ENCODE peak calls at places on chromosomes 13 and 19, in six cellular contexts. One of them, this sample, is unnamed.

GRCh38 chr19:678791-679388 is 2.7 kb downstream of the FSTL3 start:
- DNase-seq in H1: no peak
- DNase-seq in IMR-90: no peak
- DNase-seq in neuronal stem cell: no peak
- DNase-seq in mesenchymal stem cell: peak; percentile 12
- DNase-seq in trophoblast cell: no peak
- DNase-seq in this sample: no peak

GRCh38 chr13:107209811-107210210 is 641.9 kb upstream of the ARGLU1 start:
- DNase-seq in H1: no peak
- DNase-seq in IMR-90: peak; percentile 80
- DNase-seq in neuronal stem cell: no peak
- DNase-seq in mesenchymal stem cell: peak; percentile 67
- DNase-seq in trophoblast cell: no peak
- DNase-seq in this sample: no peak

GRCh38 chr19:46825731-46826055 is 25.0 kb downstream of the AP2S1 start:
- DNase-seq in H1: no peak
- DNase-seq in IMR-90: no peak
- DNase-seq in neuronal stem cell: no peak
- DNase-seq in mesenchymal stem cell: no peak
- DNase-seq in trophoblast cell: peak; percentile 68
- DNase-seq in this sample: no peak

GRCh38 chr13:111337206-111337605 is 16.8 kb downstream of the TEX29 start:
- DNase-seq in H1: no peak
- DNase-seq in IMR-90: peak; percentile 96
- DNase-seq in neuronal stem cell: no peak
- DNase-seq in mesenchymal stem cell: peak; percentile 74
- DNase-seq in trophoblast cell: peak; percentile 41
- DNase-seq in this sample: peak; percentile 5

GRCh38 chr19:31312004-31312403 is 37.2 kb downstream of the TSHZ3 start:
- DNase-seq in H1: no peak
- DNase-seq in IMR-90: peak; percentile 87
- DNase-seq in neuronal stem cell: no peak
- DNase-seq in mesenchymal stem cell: peak; percentile 92
- DNase-seq in trophoblast cell: no peak
- DNase-seq in this sample: no peak

GRCh38 chr19:58380037-58380735 is 644 bp downstream of the ZNF837 start:
- DNase-seq in H1: no peak
- DNase-seq in IMR-90: no peak
- DNase-seq in neuronal stem cell: no peak
- DNase-seq in mesenchymal stem cell: no peak
- DNase-seq in trophoblast cell: no peak
- DNase-seq in this sample: no peak

GRCh38 chr19:5470264-5470671 is 15.1 kb downstream of the ZNRF4 start:
- DNase-seq in H1: no peak
- DNase-seq in IMR-90: no peak
- DNase-seq in neuronal stem cell: no peak
- DNase-seq in mesenchymal stem cell: no peak
- DNase-seq in trophoblast cell: no peak
- DNase-seq in this sample: no peak

GRCh38 chr13:46614582-46614981 is 61.6 kb downstream of the LRCH1 start:
- DNase-seq in H1: no peak
- DNase-seq in IMR-90: peak; percentile 93
- DNase-seq in neuronal stem cell: no peak
- DNase-seq in mesenchymal stem cell: peak; percentile 44
- DNase-seq in trophoblast cell: no peak
- DNase-seq in this sample: no peak

GRCh38 chr13:76790519-76791289 is 95.5 kb downstream of the KCTD12 start:
- DNase-seq in H1: no peak
- DNase-seq in IMR-90: no peak
- DNase-seq in neuronal stem cell: no peak
- DNase-seq in mesenchymal stem cell: peak; percentile 15
- DNase-seq in trophoblast cell: no peak
- DNase-seq in this sample: no peak

GRCh38 chr19:48780684-48781391 is 25.5 kb downstream of the FGF21 start:
- DNase-seq in H1: no peak
- DNase-seq in IMR-90: peak; percentile 58
- DNase-seq in neuronal stem cell: no peak
- DNase-seq in mesenchymal stem cell: peak; percentile 92
- DNase-seq in trophoblast cell: peak; percentile 39
- DNase-seq in this sample: no peak

GRCh38 chr13:112938680-112939079 is 30.3 kb upstream of the MCF2L start:
- DNase-seq in H1: no peak
- DNase-seq in IMR-90: no peak
- DNase-seq in neuronal stem cell: no peak
- DNase-seq in mesenchymal stem cell: no peak
- DNase-seq in trophoblast cell: no peak
- DNase-seq in this sample: no peak

GRCh38 chr19:6947745-6948144 is 60.4 kb downstream of the ADGRE1 start:
- DNase-seq in H1: no peak
- DNase-seq in IMR-90: no peak
- DNase-seq in neuronal stem cell: no peak
- DNase-seq in mesenchymal stem cell: peak; percentile 44
- DNase-seq in trophoblast cell: no peak
- DNase-seq in this sample: no peak

DNA sequence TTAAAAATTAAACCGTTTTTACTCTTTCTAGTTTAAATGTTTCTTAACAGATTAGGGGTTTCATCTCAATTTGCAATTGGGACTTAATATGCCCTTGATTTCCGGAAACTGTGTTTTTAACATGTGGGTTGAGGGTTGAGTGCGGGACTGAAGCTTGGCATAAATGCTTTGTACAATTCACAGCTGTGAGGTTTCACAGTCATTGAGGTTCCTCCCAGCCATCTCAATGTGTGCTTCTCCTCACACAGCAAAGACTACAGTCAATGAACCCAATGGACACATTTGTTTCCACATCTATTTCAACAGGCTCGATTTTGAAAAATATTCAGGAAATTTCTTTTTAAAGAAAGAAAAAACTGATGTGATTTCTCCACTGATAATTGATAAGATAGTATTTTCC is 328.6 kb downstream of the TBC1D4 start:
- DNase-seq in H1: no peak
- DNase-seq in IMR-90: no peak
- DNase-seq in neuronal stem cell: no peak
- DNase-seq in mesenchymal stem cell: no peak
- DNase-seq in trophoblast cell: no peak
- DNase-seq in this sample: no peak
- H3K4me2 ChIP-seq in H1: no peak overlapping the region
- H3K4me2 ChIP-seq in IMR-90: no peak overlapping the region
- H3K4me2 ChIP-seq in neuronal stem cell: no peak overlapping the region
- H3K4me2 ChIP-seq in mesenchymal stem cell: no peak overlapping the region
- H3K4me2 ChIP-seq in trophoblast cell: no peak overlapping the region
- H3K4me2 ChIP-seq in this sample: no peak overlapping the region

GRCh38 chr13:79686441-79686840 is 205.5 kb downstream of the NDFIP2 start:
- DNase-seq in H1: no peak
- DNase-seq in IMR-90: peak; percentile 5
- DNase-seq in neuronal stem cell: no peak
- DNase-seq in mesenchymal stem cell: no peak
- DNase-seq in trophoblast cell: no peak
- DNase-seq in this sample: no peak
- H3K14ac ChIP-seq in H1: no peak overlapping the region
- H3K14ac ChIP-seq in IMR-90: no peak overlapping the region
- H3K14ac ChIP-seq in neuronal stem cell: no peak overlapping the region
- H3K14ac ChIP-seq in mesenchymal stem cell: no peak overlapping the region
- H3K14ac ChIP-seq in trophoblast cell: no peak overlapping the region
- H3K14ac ChIP-seq in this sample: no peak overlapping the region

DNA sequence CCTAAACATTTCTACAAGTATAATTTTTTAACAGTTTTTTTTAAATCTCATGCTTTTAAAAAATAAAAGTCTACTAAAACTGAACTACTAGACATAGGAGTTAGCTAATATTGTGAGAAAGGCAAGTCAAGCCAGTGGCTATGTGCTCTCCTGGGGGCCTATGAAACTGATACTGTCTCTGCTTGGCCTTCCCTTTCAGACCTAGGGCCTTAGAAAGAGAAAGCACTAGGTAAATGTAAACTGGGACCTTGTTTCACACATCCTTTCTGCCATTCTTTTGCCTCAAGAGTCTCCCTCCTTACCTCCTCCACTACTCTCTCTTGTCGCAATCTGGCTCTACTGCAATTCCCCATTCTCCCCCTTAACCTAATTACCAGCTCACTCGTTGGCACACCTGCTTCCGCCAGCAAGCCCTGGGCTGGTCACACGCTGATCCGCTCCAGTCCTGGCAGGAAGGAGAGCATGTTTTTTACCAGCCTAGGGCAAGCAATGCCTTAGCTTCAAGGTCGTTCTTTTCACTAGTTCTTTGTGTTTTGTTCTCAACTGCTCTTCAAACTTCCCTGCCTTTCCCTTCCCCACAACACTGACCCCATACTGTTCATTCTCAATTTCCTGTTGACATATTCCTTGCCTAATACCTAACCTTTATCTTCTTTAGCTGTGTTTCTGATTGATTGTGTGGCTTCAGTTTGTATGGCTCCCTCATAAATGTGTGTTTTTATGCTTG is 23.1 kb downstream of the TBC1D4 start:
- DNase-seq in H1: no peak
- DNase-seq in IMR-90: no peak
- DNase-seq in neuronal stem cell: no peak
- DNase-seq in mesenchymal stem cell: no peak
- DNase-seq in trophoblast cell: no peak
- DNase-seq in this sample: peak; percentile 50
- H3K4me2 ChIP-seq in H1: peak overlapping the region; percentile 22
- H3K4me2 ChIP-seq in IMR-90: no peak overlapping the region
- H3K4me2 ChIP-seq in neuronal stem cell: no peak overlapping the region
- H3K4me2 ChIP-seq in mesenchymal stem cell: no peak overlapping the region
- H3K4me2 ChIP-seq in trophoblast cell: no peak overlapping the region
- H3K4me2 ChIP-seq in this sample: no peak overlapping the region

GRCh38 chr19:35034005-35034502 is 3.8 kb downstream of the SCN1B start:
- DNase-seq in H1: no peak
- DNase-seq in IMR-90: no peak
- DNase-seq in neuronal stem cell: no peak
- DNase-seq in mesenchymal stem cell: no peak
- DNase-seq in trophoblast cell: no peak
- DNase-seq in this sample: no peak

GRCh38 chr19:35031072-35031881 is 1.0 kb downstream of the SCN1B start:
- DNase-seq in H1: no peak
- DNase-seq in IMR-90: peak; percentile 18
- DNase-seq in neuronal stem cell: no peak
- DNase-seq in mesenchymal stem cell: peak; percentile 48
- DNase-seq in trophoblast cell: no peak
- DNase-seq in this sample: peak; percentile 70

GRCh38 chr19:35032356-35032865 is 2.1 kb downstream of the SCN1B start:
- DNase-seq in H1: no peak
- DNase-seq in IMR-90: no peak
- DNase-seq in neuronal stem cell: no peak
- DNase-seq in mesenchymal stem cell: no peak
- DNase-seq in trophoblast cell: no peak
- DNase-seq in this sample: no peak

GRCh38 chr19:35034588-35035382 is 4.5 kb downstream of the SCN1B start:
- DNase-seq in H1: no peak
- DNase-seq in IMR-90: no peak
- DNase-seq in neuronal stem cell: no peak
- DNase-seq in mesenchymal stem cell: no peak
- DNase-seq in trophoblast cell: no peak
- DNase-seq in this sample: no peak

GRCh38 chr19:35033067-35034004 is 3.1 kb downstream of the SCN1B start:
- DNase-seq in H1: no peak
- DNase-seq in IMR-90: no peak
- DNase-seq in neuronal stem cell: no peak
- DNase-seq in mesenchymal stem cell: no peak
- DNase-seq in trophoblast cell: no peak
- DNase-seq in this sample: no peak
- H3K14ac ChIP-seq in H1: no peak overlapping the region
- H3K14ac ChIP-seq in IMR-90: no peak overlapping the region
- H3K14ac ChIP-seq in neuronal stem cell: no peak overlapping the region
- H3K14ac ChIP-seq in mesenchymal stem cell: peak overlapping the region; percentile 71
- H3K14ac ChIP-seq in trophoblast cell: no peak overlapping the region
- H3K14ac ChIP-seq in this sample: no peak overlapping the region

DNA sequence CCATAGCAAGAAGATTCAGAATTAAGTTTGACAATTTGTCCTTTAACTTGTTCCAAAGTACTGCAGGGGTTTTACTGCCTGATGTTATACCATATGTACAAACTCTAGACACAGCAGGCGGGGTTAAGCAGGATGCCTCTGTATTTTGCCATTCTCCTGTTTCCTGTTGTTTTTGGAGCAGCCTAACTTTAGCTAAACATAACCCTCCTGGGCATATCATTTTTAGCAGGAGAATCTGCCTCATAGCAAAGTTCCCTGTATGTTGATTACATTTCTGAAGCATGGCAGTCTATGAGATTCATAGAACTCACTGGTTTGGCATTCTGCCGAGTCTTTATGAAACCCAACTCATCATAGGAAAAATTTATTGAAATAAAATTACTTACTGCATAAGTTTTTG is 5.2 kb downstream of the LHFPL6 start:
- DNase-seq in H1: no peak
- DNase-seq in IMR-90: peak; percentile 59
- DNase-seq in neuronal stem cell: no peak
- DNase-seq in mesenchymal stem cell: no peak
- DNase-seq in trophoblast cell: no peak
- DNase-seq in this sample: no peak
- H3K4me2 ChIP-seq in H1: no peak overlapping the region
- H3K4me2 ChIP-seq in IMR-90: peak overlapping the region; percentile 70
- H3K4me2 ChIP-seq in neuronal stem cell: no peak overlapping the region
- H3K4me2 ChIP-seq in mesenchymal stem cell: no peak overlapping the region
- H3K4me2 ChIP-seq in trophoblast cell: no peak overlapping the region
- H3K4me2 ChIP-seq in this sample: no peak overlapping the region

GRCh38 chr19:40524655-40525054 is 52.0 kb upstream of the SHKBP1 start:
- DNase-seq in H1: no peak
- DNase-seq in IMR-90: no peak
- DNase-seq in neuronal stem cell: no peak
- DNase-seq in mesenchymal stem cell: no peak
- DNase-seq in trophoblast cell: no peak
- DNase-seq in this sample: no peak
- H3K14ac ChIP-seq in H1: no peak overlapping the region
- H3K14ac ChIP-seq in IMR-90: no peak overlapping the region
- H3K14ac ChIP-seq in neuronal stem cell: no peak overlapping the region
- H3K14ac ChIP-seq in mesenchymal stem cell: no peak overlapping the region
- H3K14ac ChIP-seq in trophoblast cell: no peak overlapping the region
- H3K14ac ChIP-seq in this sample: no peak overlapping the region

GRCh38 chr13:74977498-74977897 is 504.5 kb downstream of the TBC1D4 start:
- DNase-seq in H1: no peak
- DNase-seq in IMR-90: no peak
- DNase-seq in neuronal stem cell: no peak
- DNase-seq in mesenchymal stem cell: no peak
- DNase-seq in trophoblast cell: no peak
- DNase-seq in this sample: no peak
- H3K4me2 ChIP-seq in H1: no peak overlapping the region
- H3K4me2 ChIP-seq in IMR-90: no peak overlapping the region
- H3K4me2 ChIP-seq in neuronal stem cell: no peak overlapping the region
- H3K4me2 ChIP-seq in mesenchymal stem cell: no peak overlapping the region
- H3K4me2 ChIP-seq in trophoblast cell: no peak overlapping the region
- H3K4me2 ChIP-seq in this sample: no peak overlapping the region

GRCh38 chr19:53696951-53697350 is 65.2 kb downstream of the DPRX start:
- DNase-seq in H1: no peak
- DNase-seq in IMR-90: no peak
- DNase-seq in neuronal stem cell: peak; percentile 14
- DNase-seq in mesenchymal stem cell: peak; percentile 1
- DNase-seq in trophoblast cell: no peak
- DNase-seq in this sample: peak; percentile 49
- H3K14ac ChIP-seq in H1: no peak overlapping the region
- H3K14ac ChIP-seq in IMR-90: no peak overlapping the region
- H3K14ac ChIP-seq in neuronal stem cell: no peak overlapping the region
- H3K14ac ChIP-seq in mesenchymal stem cell: no peak overlapping the region
- H3K14ac ChIP-seq in trophoblast cell: no peak overlapping the region
- H3K14ac ChIP-seq in this sample: no peak overlapping the region

GRCh38 chr13:36158606-36159005 is 27.4 kb upstream of the DCLK1 start:
- DNase-seq in H1: no peak
- DNase-seq in IMR-90: no peak
- DNase-seq in neuronal stem cell: no peak
- DNase-seq in mesenchymal stem cell: no peak
- DNase-seq in trophoblast cell: no peak
- DNase-seq in this sample: no peak
- H3K4me2 ChIP-seq in H1: no peak overlapping the region
- H3K4me2 ChIP-seq in IMR-90: no peak overlapping the region
- H3K4me2 ChIP-seq in neuronal stem cell: no peak overlapping the region
- H3K4me2 ChIP-seq in mesenchymal stem cell: no peak overlapping the region
- H3K4me2 ChIP-seq in trophoblast cell: no peak overlapping the region
- H3K4me2 ChIP-seq in this sample: no peak overlapping the region